ENCODE peak calls at places on chromosomes 2 and 18, in seven cellular contexts. A, W, S, N, E, P and D are unnamed samples.
A peak's percentile ranks its signal among the peaks of the same experiment; 100 is the strongest.

GRCh38 chr2:113276216-113276905 is 2.4 kb downstream of the PAX8 start:
- DNase-seq in N (no peak), A (no peak), P (no peak), W (no peak), S (no peak), E (no peak), D (no peak)

GRCh38 chr2:214543386-214543955 is 132.6 kb downstream of the VWC2L start:
- DNase-seq in P (no peak), W (no peak), E (no peak), N (no peak), A (no peak), S (no peak), D (no peak)

GRCh38 chr18:52334307-52334706 is 5.7 kb upstream of the DCC start:
- DNase-seq in P (no peak), E (no peak), W (no peak), N (no peak), S (no peak), A (no peak), D (no peak)

GRCh38 chr2:101613073-101613704 is 84.3 kb upstream of the MAP4K4 start:
- DNase-seq in S (no peak), W (no peak), N (no peak), P (no peak), A (no peak), E (no peak), D (no peak)

GRCh38 chr2:177171418-177171865 is 41.2 kb upstream of the HNRNPA3 start:
- DNase-seq in P (no peak), W (no peak), E (no peak), N (peak; percentile 40), S (no peak), A (no peak), D (no peak)

GRCh38 chr18:30828700-30829099 is 213.8 kb downstream of the DSC3 start:
- DNase-seq in E (no peak), P (no peak), S (no peak), A (no peak), W (no peak), N (no peak), D (no peak)

GRCh38 chr2:180675170-180675569 is 305.2 kb upstream of the UBE2E3 start:
- DNase-seq in A (no peak), N (no peak), S (no peak), W (no peak), P (no peak), E (no peak), D (no peak)

GRCh38 chr2:953975-954686 is 3.5 kb downstream of the SNTG2 start:
- DNase-seq in S (no peak), N (no peak), E (no peak), W (no peak), P (no peak), A (no peak), D (no peak)

GRCh38 chr2:189179607-189179979 is at the start of gene COL5A2:
- DNase-seq in E (no peak), P (no peak), W (peak; percentile 83), A (peak; percentile 71), N (no peak), S (peak; percentile 40), D (no peak)

GRCh38 chr2:236622660-236623059 is 53.0 kb downstream of the ACKR3 start:
- DNase-seq in S (no peak), A (no peak), P (no peak), N (no peak), W (no peak), E (no peak), D (no peak)

GRCh38 chr2:120134263-120134662 is 88.9 kb downstream of the TMEM185B start:
- DNase-seq in S (no peak), N (no peak), P (no peak), W (no peak), E (no peak), A (no peak), D (peak; percentile 80)

GRCh38 chr18:43271593-43272432 is 5.5 kb downstream of the SYT4 start:
- DNase-seq in A (no peak), N (no peak), P (no peak), W (no peak), E (no peak), S (peak; percentile 26), D (no peak)

GRCh38 chr2:36615214-36615613 is 17.2 kb upstream of the FEZ2 start:
- DNase-seq in A (no peak), P (no peak), W (no peak), N (no peak), E (no peak), S (no peak), D (no peak)

GRCh38 chr18:44909191-44909719 is 228.6 kb downstream of the SETBP1 start:
- DNase-seq in P (no peak), E (no peak), W (no peak), A (no peak), N (no peak), S (peak; percentile 22), D (no peak)

GRCh38 chr2:98412751-98413445 is 31.8 kb upstream of the INPP4A start:
- DNase-seq in W (no peak), E (no peak), S (peak; percentile 67), N (peak; percentile 18), P (no peak), A (no peak), D (no peak)

GRCh38 chr18:76844742-76845477 is 22.6 kb downstream of the ZNF236 start:
- DNase-seq in S (no peak), P (no peak), A (no peak), E (no peak), N (no peak), W (no peak), D (no peak)

GRCh38 chr18:68839701-68840100 is 41.8 kb downstream of the CCDC102B start:
- DNase-seq in N (no peak), S (no peak), W (no peak), A (no peak), E (no peak), P (no peak), D (no peak)
- H3K27ac ChIP-seq in N (no peak overlapping the region), S (no peak overlapping the region), W (no peak overlapping the region), A (no peak overlapping the region), E (no peak overlapping the region), P (no peak overlapping the region), D (no peak overlapping the region)

GRCh38 chr2:38535745-38536506 is 66.8 kb downstream of the HNRNPLL start:
- DNase-seq in W (no peak), S (peak; percentile 87), P (peak; percentile 87), N (peak; percentile 83), E (peak; percentile 80), A (peak; percentile 84), D (peak; percentile 72)
- H3K27ac ChIP-seq in W (no peak overlapping the region), S (no peak overlapping the region), P (no peak overlapping the region), N (no peak overlapping the region), E (no peak overlapping the region), A (no peak overlapping the region), D (no peak overlapping the region)

DNA sequence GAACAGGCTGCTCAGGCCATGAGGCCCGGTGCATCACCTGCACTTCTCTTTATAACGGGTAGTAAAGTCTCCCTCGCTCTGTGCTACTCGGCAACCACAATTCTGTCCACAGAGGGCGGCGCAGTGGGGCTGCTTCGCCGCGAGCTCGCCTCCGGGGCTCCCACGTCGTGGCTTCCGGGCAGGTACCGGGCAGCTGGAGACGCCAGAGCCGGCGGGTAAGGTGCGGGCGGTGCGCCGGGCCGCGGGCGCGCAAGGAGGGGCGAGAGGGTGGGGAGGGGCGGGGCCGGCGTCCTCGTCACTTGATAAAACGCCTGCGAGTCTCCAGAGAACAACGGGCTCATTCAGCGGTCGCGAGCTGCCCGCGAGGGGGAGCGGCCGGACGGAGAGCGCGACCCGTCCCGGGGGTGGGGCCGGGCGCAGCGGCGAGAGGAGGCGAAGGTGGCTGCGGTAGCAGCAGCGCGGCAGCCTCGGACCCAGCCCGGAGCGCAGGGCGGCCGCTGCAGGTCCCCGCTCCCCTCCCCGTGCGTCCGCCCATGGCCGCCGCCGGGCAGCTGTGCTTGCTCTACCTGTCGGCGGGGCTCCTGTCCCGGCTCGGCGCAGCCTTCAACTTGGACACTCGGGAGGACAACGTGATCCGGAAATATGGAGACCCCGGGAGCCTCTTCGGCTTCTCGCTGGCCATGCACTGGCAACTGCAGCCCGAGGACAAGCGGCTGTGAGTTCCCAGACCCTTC is at the start of gene ITGA6:
- DNase-seq in E (peak; percentile 60), N (peak; percentile 92), P (peak; percentile 81), W (no peak), S (peak; percentile 48), A (peak; percentile 73), D (peak; percentile 85)
- H3K27ac ChIP-seq in E (no peak within 1 kb of the TSS), N (peak within 1 kb of the TSS; percentile 98), P (peak within 1 kb of the TSS; percentile 90), W (peak within 1 kb of the TSS; percentile 34), S (peak within 1 kb of the TSS; percentile 68), A (peak within 1 kb of the TSS; percentile 59), D (peak within 1 kb of the TSS; percentile 98)

GRCh38 chr18:453399-453798 is 47.1 kb downstream of the COLEC12 start:
- DNase-seq in W (no peak), A (no peak), E (no peak), N (no peak), P (no peak), S (no peak), D (no peak)

GRCh38 chr18:446941-447560 is 53.5 kb downstream of the COLEC12 start:
- DNase-seq in S (no peak), A (no peak), N (no peak), W (no peak), P (no peak), E (no peak), D (no peak)

GRCh38 chr18:452801-453200 is 47.7 kb downstream of the COLEC12 start:
- DNase-seq in W (no peak), P (no peak), E (no peak), A (no peak), N (no peak), S (no peak), D (no peak)

GRCh38 chr18:448116-448515 is 52.4 kb downstream of the COLEC12 start:
- DNase-seq in E (no peak), S (no peak), P (no peak), N (no peak), W (no peak), A (no peak), D (no peak)

DNA sequence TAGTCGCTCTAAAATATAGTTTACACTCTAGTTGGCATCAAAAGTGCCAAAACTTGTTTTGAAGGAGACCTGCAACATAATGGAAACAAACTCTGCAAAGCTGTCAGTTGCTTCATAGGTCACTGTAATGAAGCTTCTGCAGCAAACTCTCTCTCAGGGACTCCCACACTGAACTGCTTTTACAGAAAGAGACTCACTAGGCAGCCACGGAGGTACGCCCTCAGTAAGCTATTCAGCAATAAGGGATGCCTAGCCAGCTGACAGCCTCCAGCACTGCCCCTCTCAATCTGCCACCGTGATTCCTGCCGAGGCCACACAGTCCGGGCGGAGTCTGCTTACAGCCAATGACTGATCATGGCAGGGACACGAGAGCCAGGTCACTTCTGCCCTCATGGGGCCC is 51.1 kb downstream of the COLEC12 start:
- DNase-seq in P (no peak), E (no peak), W (no peak), A (no peak), N (peak; percentile 80), S (no peak), D (no peak)
- H3K27ac ChIP-seq in P (no peak overlapping the region), E (no peak overlapping the region), W (no peak overlapping the region), A (no peak overlapping the region), N (peak overlapping the region; percentile 75), S (no peak overlapping the region), D (no peak overlapping the region)

GRCh38 chr2:204353823-204354222 is 191.5 kb upstream of the PARD3B start:
- DNase-seq in W (no peak), A (no peak), N (no peak), S (no peak), P (no peak), E (no peak), D (no peak)
- H3K27ac ChIP-seq in W (no peak overlapping the region), A (no peak overlapping the region), N (no peak overlapping the region), S (no peak overlapping the region), P (no peak overlapping the region), E (no peak overlapping the region), D (no peak overlapping the region)